ENCODE peak calls at places on chromosomes 13 and 19, in eight cellular contexts. U is progenitor cell of endocrine pancreas, T is T1000, S is GM10248, N is HT1080, R is BJ, B is left ventricle myocardium superior, V is heart right ventricle. M is an unnamed sample.
A peak's percentile ranks its signal among the peaks of the same experiment; 100 is the strongest.

GRCh38 chr19:47296036-47296435 is 13.6 kb upstream of the C5AR1 start:
- DNase-seq in U (peak; percentile 58), T (peak; percentile 34), S (peak; percentile 83), N (peak; percentile 62), R (no peak), B (peak; percentile 52), V (peak; percentile 83), M (peak; percentile 68)

GRCh38 chr13:114134111-114134943 is 1.9 kb upstream of the RASA3 start:
- DNase-seq in U (no peak), T (no peak), S (no peak), N (no peak), R (no peak), B (no peak), V (no peak), M (peak; percentile 12)

GRCh38 chr19:38736036-38736412 is 8.2 kb downstream of the CAPN12 start:
- DNase-seq in U (no peak), T (no peak), S (peak; percentile 78), N (no peak), R (no peak), B (peak; percentile 68), V (peak; percentile 29), M (peak; percentile 80)

GRCh38 chr13:95480131-95480545 is 72.4 kb upstream of the CLDN10 start:
- DNase-seq in U (no peak), T (no peak), S (peak; percentile 10), N (no peak), R (no peak), B (no peak), V (peak; percentile 5), M (peak; percentile 33)

GRCh38 chr19:47389150-47389556 is 30.2 kb downstream of the MEIS3 start:
- DNase-seq in U (no peak), T (no peak), S (no peak), N (no peak), R (no peak), B (no peak), V (no peak), M (no peak)

GRCh38 chr19:5627395-5627904 is 4.6 kb downstream of the SAFB start:
- DNase-seq in U (no peak), T (no peak), S (peak; percentile 66), N (no peak), R (no peak), B (peak; percentile 59), V (peak; percentile 56), M (peak; percentile 61)

GRCh38 chr19:36719687-36720556 is 32.5 kb downstream of the ZNF567 start:
- DNase-seq in U (no peak), T (no peak), S (no peak), N (no peak), R (no peak), B (no peak), V (no peak), M (no peak)

GRCh38 chr13:77492982-77493381 is 42.5 kb upstream of the SCEL start:
- DNase-seq in U (no peak), T (no peak), S (peak; percentile 31), N (peak; percentile 17), R (no peak), B (no peak), V (no peak), M (no peak)

GRCh38 chr19:12723643-12724426 is at the start of gene TNPO2:
- DNase-seq in U (peak; percentile 33), T (no peak), S (peak; percentile 81), N (no peak), R (no peak), B (peak; percentile 68), V (peak; percentile 61), M (peak; percentile 64)

GRCh38 chr19:47093841-47094240 is 19.7 kb downstream of the ZC3H4 start:
- DNase-seq in U (no peak), T (no peak), S (peak; percentile 85), N (no peak), R (no peak), B (peak; percentile 17), V (no peak), M (no peak)

GRCh38 chr19:14081797-14082674 is 3.5 kb downstream of the C19orf67 start:
- DNase-seq in U (no peak), T (no peak), S (peak; percentile 52), N (no peak), R (no peak), B (peak; percentile 63), V (peak; percentile 52), M (peak; percentile 85)

GRCh38 chr13:99564389-99564788 is 63.1 kb downstream of the TM9SF2 start:
- DNase-seq in U (no peak), T (no peak), S (no peak), N (no peak), R (peak; percentile 27), B (no peak), V (no peak), M (no peak)

GRCh38 chr19:27993619-27994018 is 1219.3 kb downstream of the UQCRFS1 start:
- DNase-seq in U (no peak), T (no peak), S (no peak), N (no peak), R (no peak), B (no peak), V (no peak), M (no peak)